ENCODE peak calls at places on chromosomes 2 and 18, in five cellular contexts. W is stimulated activated CD8-positive, alpha-beta memory T cell treated with anti-CD3 and anti-CD28 coated beads, Interleukin-15, amount 100 ng/mL, for 4 hours; G is nephron progenitor cell; M is astrocyte of the cerebellum; B is colonic mucosa. F is an unnamed sample.
A peak's percentile ranks its signal among the peaks of the same experiment; 100 is the strongest.

GRCh38 chr2:158748925-158749590 is 46.1 kb upstream of the DAPL1 start:
- DNase-seq in B (no peak), G (no peak), W (no peak), M (no peak), F (no peak)

GRCh38 chr2:177535000-177535399 is 142.4 kb downstream of the AGPS start:
- DNase-seq in M (no peak), B (no peak), G (no peak), W (no peak), F (no peak)

GRCh38 chr2:160921401-160921964 is 238.7 kb upstream of the TANK start:
- DNase-seq in W (no peak), B (no peak), G (no peak), M (no peak), F (no peak)

GRCh38 chr2:187493180-187493579 is 45.1 kb upstream of the CALCRL start:
- DNase-seq in G (no peak), B (no peak), M (no peak), W (no peak), F (no peak)

GRCh38 chr2:78202986-78203670 is 681.0 kb upstream of the LRRTM4 start:
- DNase-seq in B (no peak), W (no peak), M (no peak), G (no peak), F (no peak)

GRCh38 chr2:29293830-29294438 is 178.7 kb downstream of the CLIP4 start:
- DNase-seq in G (peak; percentile 85), M (peak; percentile 15), W (no peak), B (no peak), F (no peak)

GRCh38 chr2:73984203-73984921 is at the start of gene TET3:
- DNase-seq in B (peak; percentile 62), G (peak; percentile 50), M (no peak), W (no peak), F (peak; percentile 27)

GRCh38 chr18:78926243-78926615 is 53.4 kb upstream of the SALL3 start:
- DNase-seq in W (no peak), G (no peak), M (no peak), B (no peak), F (no peak)

GRCh38 chr18:12657849-12658829 is at the start of gene SPIRE1:
- DNase-seq in W (no peak), G (peak; percentile 72), M (no peak), B (peak; percentile 68), F (no peak)

GRCh38 chr18:48994044-48994651 is 43.4 kb upstream of the SMAD7 start:
- DNase-seq in G (no peak), B (no peak), W (no peak), M (peak; percentile 75), F (no peak)

GRCh38 chr2:121689356-121689755 is 40.1 kb upstream of the CLASP1 start:
- DNase-seq in W (no peak), M (peak; percentile 63), G (no peak), B (no peak), F (no peak)

GRCh38 chr18:62610509-62611394 is 87.9 kb downstream of the ZCCHC2 start:
- DNase-seq in W (no peak), B (no peak), G (peak; percentile 50), M (no peak), F (no peak)

GRCh38 chr2:228048838-228049490 is 132.5 kb downstream of the SPHKAP start:
- DNase-seq in B (peak; percentile 20), M (peak; percentile 13), G (peak; percentile 35), W (no peak), F (no peak)

GRCh38 chr2:144504191-144504590 is 15.7 kb downstream of the ZEB2 start:
- DNase-seq in M (no peak), G (no peak), W (no peak), B (no peak), F (no peak)

GRCh38 chr2:199955339-199956061 is at the start of the genes MAIP1 and TYW5:
- DNase-seq in W (peak; percentile 54), G (peak; percentile 81), M (peak; percentile 59), B (peak; percentile 89), F (peak; percentile 42)

GRCh38 chr2:18991177-18992168 is 366.9 kb downstream of the OSR1 start:
- DNase-seq in G (no peak), M (peak; percentile 53), B (peak; percentile 34), W (no peak), F (no peak)

GRCh38 chr2:172739651-172740050 is 4.0 kb downstream of the RAPGEF4 start:
- DNase-seq in W (no peak), M (no peak), B (no peak), G (no peak), F (no peak)

GRCh38 chr2:132608222-132608795 is 61.7 kb downstream of the LYPD1 start:
- DNase-seq in M (no peak), G (no peak), W (no peak), B (no peak), F (no peak)

GRCh38 chr2:191917967-191918651 is 71.2 kb upstream of the CAVIN2 start:
- DNase-seq in W (no peak), G (no peak), M (no peak), B (no peak), F (no peak)

GRCh38 chr18:56389190-56389589 is 249.2 kb downstream of the TXNL1 start:
- DNase-seq in B (no peak), M (no peak), W (no peak), G (no peak), F (no peak)

GRCh38 chr2:26727641-26728561 is 35.4 kb downstream of the KCNK3 start:
- DNase-seq in M (no peak), W (no peak), B (no peak), G (no peak), F (no peak)

GRCh38 chr18:10086458-10086857 is 172.6 kb downstream of the VAPA start:
- DNase-seq in G (no peak), M (no peak), B (no peak), W (no peak), F (no peak)

F was measured in CMK.